ENCODE peak calls at places on chromosomes 11 and 22, in four cellular contexts. N is foreskin fibroblast, J is IMR-90, T is upper lobe of right lung. F is an unnamed sample.

GRCh38 chr22:24868979-24869378 is 63.0 kb downstream of the SGSM1 start:
- DNase-seq in T (no peak), J (no peak), N (no peak), F (no peak)

GRCh38 chr11:55707029-55707428 is 45.0 kb downstream of the OR4C6 start:
- DNase-seq in J (peak), N (peak), T (no peak), F (peak)

GRCh38 chr11:61575886-61576516 is 4.9 kb downstream of the SYT7 start:
- DNase-seq in N (no peak), T (no peak), J (no peak), F (no peak)

GRCh38 chr11:29119691-29120328 is 897.0 kb downstream of the KCNA4 start:
- DNase-seq in T (no peak), J (peak), N (peak), F (peak)

GRCh38 chr22:30275625-30276024 is 9.0 kb upstream of the OSM start:
- DNase-seq in T (no peak), J (no peak), N (no peak), F (peak)

GRCh38 chr11:126956664-126957063 is 43.9 kb downstream of the KIRREL3 start:
- DNase-seq in N (no peak), T (no peak), J (no peak), F (no peak)

GRCh38 chr11:13118194-13118593 is 109.1 kb downstream of the RASSF10 start:
- DNase-seq in N (peak), J (peak), T (no peak), F (peak)

GRCh38 chr11:12692238-12693074 is 18.2 kb downstream of the TEAD1 start:
- DNase-seq in T (peak), J (peak), N (peak), F (peak)

GRCh38 chr11:119115484-119116234 is 5.7 kb upstream of the HINFP start:
- DNase-seq in T (peak), J (no peak), N (no peak), F (no peak)

GRCh38 chr11:67195971-67196418 is 70.3 kb upstream of the GRK2 start:
- DNase-seq in J (peak), T (no peak), N (peak), F (no peak)

GRCh38 chr22:26199665-26200064 is 30.4 kb downstream of the SEZ6L start:
- DNase-seq in N (no peak), T (no peak), J (no peak), F (no peak)

DNA sequence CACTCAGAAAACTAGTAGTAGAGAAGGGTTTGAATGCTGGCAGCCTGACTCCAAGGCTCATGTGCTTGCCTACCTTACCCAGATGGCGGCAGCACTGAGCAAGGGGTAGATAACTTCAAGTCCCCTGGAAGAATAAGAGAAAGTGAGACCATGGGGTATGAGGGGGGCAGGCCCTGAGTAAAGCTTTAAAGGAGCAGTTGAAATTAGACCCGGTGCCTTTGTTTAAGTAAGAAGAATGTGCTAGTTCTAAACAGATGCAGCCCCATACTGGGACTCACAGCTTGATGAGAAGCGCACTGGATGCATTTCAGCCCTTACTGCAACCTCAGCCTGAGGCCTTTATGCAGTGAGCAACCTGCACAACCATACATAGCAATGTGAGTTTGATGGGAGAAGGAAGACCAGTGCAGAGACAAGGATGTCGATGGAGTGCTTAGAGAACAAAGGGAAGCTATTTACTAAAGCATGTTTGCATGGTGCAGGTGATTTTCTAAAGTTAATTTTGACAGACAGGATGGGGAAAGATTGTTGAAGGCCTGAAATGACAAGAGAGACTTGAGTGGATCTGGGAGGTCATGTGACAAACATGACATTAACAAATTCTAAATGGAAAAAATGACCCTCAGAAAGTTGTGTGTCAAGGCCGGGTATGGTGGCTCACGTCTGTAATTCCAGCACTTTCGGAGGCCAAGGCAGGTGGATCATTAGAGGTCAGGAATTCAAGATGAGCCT is 27.1 kb upstream of the TMA7B start:
- DNase-seq in J (no peak), N (peak), T (no peak), F (peak)
- H3K4me3 ChIP-seq in J (no peak), N (no peak), T (no peak), F (no peak)

DNA sequence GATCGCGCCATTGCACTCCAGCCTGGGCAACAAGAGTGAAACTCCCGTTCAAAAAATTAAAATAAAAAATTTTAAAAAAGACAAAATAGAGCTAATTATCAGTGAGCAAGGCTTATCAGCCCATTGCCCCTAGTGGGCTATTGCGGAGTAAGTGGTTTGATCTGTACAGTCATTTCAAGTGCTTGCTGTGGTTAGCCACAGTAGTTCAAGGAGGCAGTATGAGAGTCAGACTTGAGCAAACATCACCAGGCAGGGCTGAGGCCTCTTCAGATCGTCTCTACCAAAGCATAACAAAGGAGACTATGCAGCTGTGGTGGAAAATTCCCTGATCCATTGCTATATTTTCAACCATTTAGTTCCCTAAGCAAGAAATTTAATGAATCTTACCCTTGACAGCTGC is 4.3 kb upstream of the SBF2 start:
- DNase-seq in T (no peak), J (peak), N (peak), F (peak)
- TF ChIP-seq CTCF in T (peak), J (peak), N (peak), F (no peak)

DNA sequence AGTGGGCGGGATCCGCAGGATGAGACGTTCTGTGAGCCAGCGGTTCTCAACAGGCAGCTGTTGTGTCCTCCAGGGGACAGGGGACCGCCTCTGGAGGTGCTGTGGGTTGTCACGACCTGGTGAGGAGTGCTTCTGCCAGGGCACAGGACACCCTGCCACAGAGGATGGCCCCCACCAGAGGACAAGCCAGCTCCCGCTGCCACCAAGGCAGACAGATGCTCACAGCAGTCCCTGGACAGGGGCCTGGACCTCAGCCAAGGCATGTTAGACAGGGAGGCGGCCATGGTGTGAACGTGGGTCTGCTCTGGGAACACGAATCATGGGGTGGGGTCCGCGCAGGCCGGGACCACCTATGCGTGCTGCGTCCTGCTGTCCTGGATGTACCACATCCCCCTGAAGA is 11.7 kb downstream of the CRELD2 start:
- DNase-seq in N (no peak), T (no peak), J (no peak), F (no peak)
- H3K4me3 ChIP-seq in N (no peak), T (no peak), J (no peak), F (no peak)

DNA sequence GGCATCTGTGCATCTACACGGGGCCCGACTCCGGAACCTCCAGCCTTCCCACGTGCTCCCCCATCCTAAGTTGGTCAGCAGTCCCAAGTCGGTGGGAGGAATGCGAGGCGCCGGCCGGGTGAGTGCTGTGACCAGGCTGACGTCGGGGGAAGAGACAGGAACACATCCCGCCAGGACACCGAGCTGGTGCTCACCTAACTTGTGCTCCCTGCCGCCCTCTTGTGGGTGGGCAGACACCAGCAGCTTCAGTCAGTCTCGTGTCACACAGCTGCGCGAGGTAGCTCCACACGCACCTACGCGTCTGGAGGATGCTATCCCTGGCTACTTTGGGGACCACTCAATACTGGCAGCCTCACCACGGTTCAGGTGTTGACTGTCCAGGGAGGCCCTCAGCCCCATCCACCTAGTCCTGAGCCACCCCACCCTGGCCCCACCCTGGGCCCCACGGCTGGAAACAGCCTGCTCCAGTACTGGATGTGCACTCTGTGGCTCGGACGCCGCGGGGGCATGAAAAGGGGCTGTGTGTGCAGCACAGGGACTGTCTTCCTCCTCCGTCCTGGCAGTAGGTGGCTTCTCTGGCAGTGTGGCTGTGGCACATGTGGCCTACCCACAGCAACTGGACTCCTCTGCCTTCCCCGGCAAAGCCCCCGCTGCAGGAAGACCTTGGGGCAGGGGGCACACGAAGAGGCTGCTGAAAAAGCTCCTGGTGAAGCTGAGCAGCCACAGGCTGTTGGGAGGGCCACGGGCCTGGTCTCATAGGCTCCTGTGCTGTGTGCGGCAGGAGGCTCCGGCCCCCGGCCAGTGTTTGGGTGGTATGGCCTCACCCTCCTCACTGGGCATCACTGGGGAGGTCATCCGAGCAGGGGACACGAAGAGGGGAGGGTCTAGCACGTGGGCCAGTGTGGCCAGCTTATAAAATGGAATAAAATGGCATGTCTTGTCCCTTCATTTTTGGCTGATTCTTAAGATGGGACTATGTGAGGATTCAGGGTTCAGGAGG is 11.2 kb upstream of the BID start:
- DNase-seq in T (peak), N (peak), J (no peak), F (peak)
- TF ChIP-seq CTCF in T (peak), N (peak), J (peak), F (peak)

GRCh38 chr11:6608011-6608410 is 4.0 kb downstream of the TAF10 start:
- DNase-seq in N (peak), T (no peak), J (no peak), F (no peak)

GRCh38 chr11:6607190-6607635 is 3.6 kb downstream of the ILK start:
- DNase-seq in J (no peak), T (no peak), N (no peak), F (no peak)

GRCh38 chr11:6609502-6610015 is 2.5 kb downstream of the TAF10 start:
- DNase-seq in T (no peak), N (no peak), J (no peak), F (no peak)

GRCh38 chr11:6610591-6610990 is 1.4 kb downstream of the TAF10 start:
- DNase-seq in J (no peak), T (no peak), N (no peak), F (no peak)

DNA sequence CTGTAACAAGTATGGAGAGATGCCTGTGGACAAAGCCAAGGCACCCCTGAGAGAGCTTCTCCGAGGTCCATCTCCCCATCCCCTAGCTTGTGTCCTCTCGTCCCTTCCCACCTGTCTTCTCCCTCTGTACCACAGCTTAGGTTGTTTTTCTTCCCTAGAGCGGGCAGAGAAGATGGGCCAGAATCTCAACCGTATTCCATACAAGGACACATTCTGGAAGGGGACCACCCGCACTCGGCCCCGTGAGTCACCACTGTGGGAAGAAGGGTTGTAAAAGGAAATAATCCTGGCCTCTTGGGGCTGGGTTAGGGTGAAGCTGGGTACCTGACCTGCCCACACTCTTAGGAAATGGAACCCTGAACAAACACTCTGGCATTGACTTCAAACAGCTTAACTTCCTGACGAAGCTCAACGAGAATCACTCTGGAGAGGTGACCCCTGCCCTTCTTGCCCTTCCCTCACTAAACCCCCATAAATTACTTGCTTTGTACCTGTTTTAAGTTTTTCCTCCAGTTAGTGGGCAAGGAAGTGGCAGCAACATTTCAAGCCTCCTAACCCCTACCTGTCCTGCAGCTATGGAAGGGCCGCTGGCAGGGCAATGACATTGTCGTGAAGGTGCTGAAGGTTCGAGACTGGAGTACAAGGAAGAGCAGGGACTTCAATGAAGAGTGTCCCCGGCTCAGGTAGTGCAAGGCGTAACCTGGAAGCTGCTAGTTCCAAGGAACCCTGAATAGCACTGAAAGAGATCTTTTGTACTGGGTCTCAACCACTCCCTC is 3.1 kb downstream of the TAF10 start:
- DNase-seq in T (no peak), J (no peak), N (no peak), F (no peak)
- H3K4me3 ChIP-seq in T (no peak), J (no peak), N (no peak), F (no peak)

GRCh38 chr11:116376054-116376453 is 396.7 kb downstream of the BUD13 start:
- DNase-seq in T (no peak), J (no peak), N (no peak), F (no peak)

GRCh38 chr11:116373545-116373944 is 399.2 kb downstream of the BUD13 start:
- DNase-seq in T (no peak), J (no peak), N (no peak), F (no peak)

GRCh38 chr11:116373107-116373506 is 399.7 kb downstream of the BUD13 start:
- DNase-seq in N (no peak), T (no peak), J (no peak), F (no peak)

GRCh38 chr11:116375221-116375620 is 397.6 kb downstream of the BUD13 start:
- DNase-seq in N (no peak), J (no peak), T (no peak), F (no peak)

DNA sequence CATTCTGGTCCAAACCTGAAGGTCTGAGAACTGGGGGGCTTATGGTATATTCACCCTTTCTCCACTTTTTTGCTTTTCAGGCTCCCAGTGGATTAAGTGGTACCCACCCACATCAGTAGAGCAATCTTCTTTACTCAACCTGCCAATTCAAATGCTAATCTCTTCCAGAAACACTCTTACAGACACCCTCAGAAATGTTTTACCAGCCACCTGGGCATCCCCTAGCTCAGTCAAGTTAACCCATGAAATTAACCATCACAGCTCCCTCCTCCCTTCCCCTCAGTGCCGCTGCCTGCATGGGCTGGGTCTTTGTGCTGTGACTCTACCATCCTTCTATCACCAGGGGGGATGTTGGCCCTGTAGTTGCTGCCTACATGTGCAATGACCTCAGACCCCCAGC is 398.7 kb downstream of the BUD13 start:
- DNase-seq in N (no peak), J (no peak), T (no peak), F (no peak)
- TF ChIP-seq CTCF in N (no peak), J (no peak), T (no peak), F (no peak)

F was measured in epithelial cell of esophagus.